ENCODE peak calls at places on chromosomes 5 and 9, in six cellular contexts. One of them, this sample, is unnamed.

GRCh38 chr9:110769667-110770066 is 101.1 kb downstream of the MUSK start:
- DNase-seq in HCT116: no peak
- DNase-seq in H1: no peak
- DNase-seq in HepG2: no peak
- DNase-seq in GM12878: no peak
- DNase-seq in K562: no peak
- DNase-seq in this sample: no peak

GRCh38 chr9:101269596-101270324 is 115.0 kb downstream of the BAAT start:
- DNase-seq in H1: no peak
- DNase-seq in GM12878: no peak
- DNase-seq in HepG2: no peak
- DNase-seq in K562: no peak
- DNase-seq in HCT116: no peak
- DNase-seq in this sample: no peak

GRCh38 chr5:88244686-88245085 is 24.0 kb downstream of the TMEM161B start:
- DNase-seq in HepG2: no peak
- DNase-seq in H1: no peak
- DNase-seq in GM12878: no peak
- DNase-seq in K562: no peak
- DNase-seq in HCT116: no peak
- DNase-seq in this sample: no peak

GRCh38 chr5:161340012-161340411 is 206.5 kb downstream of the GABRB2 start:
- DNase-seq in H1: no peak
- DNase-seq in HepG2: no peak
- DNase-seq in GM12878: no peak
- DNase-seq in HCT116: no peak
- DNase-seq in K562: no peak
- DNase-seq in this sample: no peak

GRCh38 chr5:157607371-157608161 is 32.0 kb upstream of the ADAM19 start:
- DNase-seq in H1: no peak
- DNase-seq in HCT116: peak; percentile 73
- DNase-seq in GM12878: no peak
- DNase-seq in HepG2: no peak
- DNase-seq in K562: peak; percentile 18
- DNase-seq in this sample: no peak

GRCh38 chr5:149172261-149172660 is 31.0 kb downstream of the ABLIM3 start:
- DNase-seq in HCT116: no peak
- DNase-seq in GM12878: no peak
- DNase-seq in HepG2: no peak
- DNase-seq in H1: no peak
- DNase-seq in K562: no peak
- DNase-seq in this sample: no peak

GRCh38 chr5:129652353-129653138 is 95.3 kb upstream of the MINAR2 start:
- DNase-seq in K562: no peak
- DNase-seq in HepG2: no peak
- DNase-seq in H1: no peak
- DNase-seq in HCT116: no peak
- DNase-seq in GM12878: no peak
- DNase-seq in this sample: no peak

GRCh38 chr5:140381972-140382371 is 19.7 kb upstream of the ANKHD1 start:
- DNase-seq in H1: no peak
- DNase-seq in HepG2: no peak
- DNase-seq in HCT116: no peak
- DNase-seq in K562: peak; percentile 33
- DNase-seq in GM12878: no peak
- DNase-seq in this sample: no peak

GRCh38 chr5:149228610-149229297 is 42.9 kb upstream of the AFAP1L1 start:
- DNase-seq in HCT116: peak; percentile 89
- DNase-seq in K562: peak; percentile 56
- DNase-seq in H1: no peak
- DNase-seq in HepG2: peak; percentile 79
- DNase-seq in GM12878: no peak
- DNase-seq in this sample: no peak

GRCh38 chr5:150209020-150209635 is 19.3 kb downstream of the SLC6A7 start:
- DNase-seq in H1: no peak
- DNase-seq in GM12878: no peak
- DNase-seq in HCT116: no peak
- DNase-seq in HepG2: no peak
- DNase-seq in K562: no peak
- DNase-seq in this sample: no peak

GRCh38 chr5:56585973-56586740 is 229.2 kb upstream of the MAP3K1 start:
- DNase-seq in K562: peak; percentile 24
- DNase-seq in H1: no peak
- DNase-seq in HepG2: no peak
- DNase-seq in HCT116: no peak
- DNase-seq in GM12878: no peak
- DNase-seq in this sample: no peak

GRCh38 chr9:129027685-129028191 is 393 bp downstream of the SH3GLB2 start:
- DNase-seq in K562: peak; percentile 56
- DNase-seq in GM12878: no peak
- DNase-seq in HCT116: no peak
- DNase-seq in HepG2: peak; percentile 24
- DNase-seq in H1: no peak
- DNase-seq in this sample: peak; percentile 32

DNA sequence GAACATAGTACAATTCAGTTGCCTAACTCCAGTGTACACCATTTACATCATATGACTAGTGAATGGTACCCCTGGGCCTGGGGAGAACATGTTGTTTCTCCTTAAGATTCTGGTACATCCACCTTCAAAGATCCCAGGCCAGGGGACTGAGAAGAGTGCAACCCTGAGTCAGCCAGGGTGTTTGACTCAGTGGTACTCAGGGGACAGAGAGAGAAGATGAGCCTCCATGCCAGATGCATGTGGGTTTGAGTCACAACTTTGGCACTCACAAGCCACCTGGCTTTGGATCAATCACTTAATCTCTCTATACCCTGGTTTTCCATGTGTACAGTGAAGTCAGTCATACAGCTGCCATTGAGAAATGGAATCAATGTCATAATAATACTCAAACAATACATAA is 53.7 kb downstream of the MAP1B start:
- DNase-seq in GM12878: no peak
- DNase-seq in HepG2: no peak
- DNase-seq in H1: no peak
- DNase-seq in HCT116: no peak
- DNase-seq in K562: no peak
- DNase-seq in this sample: no peak
- H3K4me1 ChIP-seq in GM12878: no peaks in the 10 kb centered on the region
- H3K4me1 ChIP-seq in HepG2: no peaks in the 10 kb centered on the region
- H3K4me1 ChIP-seq in H1: no peaks in the 10 kb centered on the region
- H3K4me1 ChIP-seq in HCT116: no peaks in the 10 kb centered on the region
- H3K4me1 ChIP-seq in K562: peaks cover 8% of the 10 kb centered on the region
- H3K4me1 ChIP-seq in this sample: no peaks in the 10 kb centered on the region

DNA sequence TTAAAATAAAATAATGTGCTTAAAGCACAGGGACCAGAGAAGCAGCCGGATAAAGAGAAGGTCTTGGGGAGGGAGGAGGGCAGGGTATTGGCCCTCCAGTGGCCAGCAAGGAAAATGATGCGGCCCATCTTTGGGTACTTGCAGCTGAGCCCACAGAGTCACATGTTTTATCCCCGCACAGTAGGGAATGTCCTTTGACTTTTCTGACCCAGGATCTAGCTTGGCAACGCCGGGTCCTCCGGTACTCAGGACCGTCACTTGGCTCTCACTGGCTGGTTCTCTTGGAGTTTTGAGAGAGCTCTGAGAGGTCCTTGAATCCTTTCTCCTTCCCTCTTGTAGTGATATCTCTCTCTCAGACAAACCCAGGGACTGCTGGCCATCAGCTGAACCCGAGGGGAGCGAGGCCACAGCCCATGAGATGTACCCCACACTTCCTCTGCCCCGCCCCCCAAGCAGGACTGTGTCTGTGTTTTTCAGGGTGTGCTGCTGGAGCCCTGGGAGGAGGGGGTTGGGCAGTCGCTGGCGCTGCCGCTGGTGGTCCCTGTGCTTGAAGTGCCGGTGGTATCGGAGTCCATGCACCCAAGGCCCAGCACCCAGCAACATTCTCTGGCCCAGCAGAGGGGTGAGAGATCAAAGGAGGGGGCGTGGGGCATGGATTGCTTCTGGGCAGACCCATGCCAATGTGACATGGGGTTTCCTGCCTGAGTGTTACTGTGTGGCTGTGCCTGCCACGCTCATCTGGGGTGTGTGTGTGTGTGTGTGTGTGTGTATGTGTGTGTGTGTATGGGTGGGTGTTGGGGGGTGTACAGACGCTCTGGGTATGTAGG is 35.5 kb upstream of the HSPA9 start:
- DNase-seq in HepG2: no peak
- DNase-seq in K562: peak; percentile 16
- DNase-seq in GM12878: no peak
- DNase-seq in HCT116: no peak
- DNase-seq in H1: no peak
- DNase-seq in this sample: no peak
- TF ChIP-seq ZNF274 in HepG2: no peak
- TF ChIP-seq ZNF274 in K562: no peak
- TF ChIP-seq ZNF274 in GM12878: no peak
- TF ChIP-seq ZNF274 in HCT116: no peak
- TF ChIP-seq ZNF274 in H1: no peak
- TF ChIP-seq ZNF274 in this sample: no peak

GRCh38 chr5:154768207-154768606 is 13.0 kb downstream of the LARP1 start:
- DNase-seq in K562: no peak
- DNase-seq in H1: no peak
- DNase-seq in GM12878: no peak
- DNase-seq in HCT116: no peak
- DNase-seq in HepG2: no peak
- DNase-seq in this sample: no peak
- H3K4me1 ChIP-seq in K562: peaks cover 56% of the 10 kb centered on the region
- H3K4me1 ChIP-seq in H1: peaks cover 8% of the 10 kb centered on the region
- H3K4me1 ChIP-seq in GM12878: peaks cover 54% of the 10 kb centered on the region
- H3K4me1 ChIP-seq in HCT116: peaks cover 15% of the 10 kb centered on the region
- H3K4me1 ChIP-seq in HepG2: peaks cover 75% of the 10 kb centered on the region
- H3K4me1 ChIP-seq in this sample: peaks cover 16% of the 10 kb centered on the region

DNA sequence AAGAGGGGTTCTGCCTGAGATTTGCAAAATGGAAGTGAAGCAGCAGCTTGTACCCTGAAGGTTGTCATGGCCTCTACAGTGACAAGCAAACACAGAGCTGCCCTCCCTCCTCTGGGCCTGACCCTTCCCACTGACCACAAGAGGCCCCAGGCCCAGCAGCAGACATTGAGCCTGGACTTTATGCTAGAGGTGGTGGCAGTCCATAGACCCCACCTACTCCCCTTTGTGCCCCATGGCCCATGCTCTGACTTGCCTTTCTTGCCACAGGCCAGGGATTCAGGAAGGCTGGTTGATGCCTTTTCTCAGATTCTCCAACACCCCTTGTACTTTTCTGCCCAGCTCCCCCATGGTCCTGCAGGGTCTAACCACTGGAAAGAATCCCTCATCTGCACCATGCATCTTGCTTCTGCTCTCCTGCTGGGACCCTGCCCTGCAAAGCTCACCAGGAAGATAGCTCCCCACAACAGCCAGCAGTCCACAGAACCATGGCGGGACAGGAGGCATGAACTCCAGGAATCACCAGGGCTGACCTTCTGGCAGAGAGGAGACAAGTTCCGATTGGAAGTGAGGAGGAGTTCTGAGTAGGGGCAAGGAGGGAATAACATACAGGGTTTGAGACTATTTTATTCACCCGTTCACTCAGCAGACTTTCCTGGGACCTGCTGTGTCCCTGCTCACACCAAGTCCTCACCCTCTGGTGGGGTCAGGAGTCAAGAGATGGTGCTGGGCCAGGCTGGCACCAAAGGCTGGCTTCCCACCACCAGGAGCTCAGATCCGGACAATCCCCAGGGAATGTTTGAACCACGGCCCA is 263.8 kb downstream of the SYK start:
- DNase-seq in GM12878: no peak
- DNase-seq in H1: no peak
- DNase-seq in HepG2: peak; percentile 26
- DNase-seq in K562: no peak
- DNase-seq in HCT116: no peak
- DNase-seq in this sample: no peak
- TF ChIP-seq ZNF274 in GM12878: no peak
- TF ChIP-seq ZNF274 in H1: no peak
- TF ChIP-seq ZNF274 in HepG2: no peak
- TF ChIP-seq ZNF274 in K562: no peak
- TF ChIP-seq ZNF274 in HCT116: no peak
- TF ChIP-seq ZNF274 in this sample: no peak

GRCh38 chr5:78621269-78621871 is 27.2 kb downstream of the LHFPL2 start:
- DNase-seq in K562: no peak
- DNase-seq in GM12878: no peak
- DNase-seq in HepG2: no peak
- DNase-seq in HCT116: no peak
- DNase-seq in H1: no peak
- DNase-seq in this sample: no peak
- H3K4me1 ChIP-seq in K562: no peaks in the 10 kb centered on the region
- H3K4me1 ChIP-seq in GM12878: no peaks in the 10 kb centered on the region
- H3K4me1 ChIP-seq in HepG2: peaks cover 46% of the 10 kb centered on the region
- H3K4me1 ChIP-seq in HCT116: peaks cover 6% of the 10 kb centered on the region
- H3K4me1 ChIP-seq in H1: no peaks in the 10 kb centered on the region
- H3K4me1 ChIP-seq in this sample: no peaks in the 10 kb centered on the region

DNA sequence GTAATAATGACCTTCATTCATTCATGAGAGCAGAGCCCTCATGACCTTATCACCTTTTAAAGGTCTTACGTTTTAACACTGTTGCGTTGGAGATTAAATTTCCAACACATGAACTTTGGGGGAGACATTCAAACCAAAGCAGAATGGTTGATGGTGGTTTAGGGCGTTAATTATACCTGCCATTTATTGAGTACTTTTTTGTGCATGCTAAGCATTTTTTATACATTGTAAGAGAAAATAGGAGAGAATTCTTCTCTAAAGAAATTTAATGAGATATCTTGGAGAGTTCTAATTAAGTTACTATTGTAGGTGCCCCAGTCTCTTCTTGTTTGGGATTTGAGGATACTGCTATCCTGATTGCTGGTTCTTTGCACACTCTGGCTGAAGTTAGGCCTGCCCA is 12.4 kb downstream of the AP3S1 start:
- DNase-seq in HepG2: no peak
- DNase-seq in H1: no peak
- DNase-seq in K562: no peak
- DNase-seq in GM12878: no peak
- DNase-seq in HCT116: no peak
- DNase-seq in this sample: no peak
- TF ChIP-seq ZNF274 in HepG2: no peak
- TF ChIP-seq ZNF274 in H1: no peak
- TF ChIP-seq ZNF274 in K562: no peak
- TF ChIP-seq ZNF274 in GM12878: no peak
- TF ChIP-seq ZNF274 in HCT116: no peak
- TF ChIP-seq ZNF274 in this sample: no peak

This sample was measured in NT2/D1.